ENCODE peak calls at places on chromosomes 7 and 10, in six cellular contexts. T is dermis microvascular lymphatic vessel endothelial cell; N is activated T-helper 2 cell treated with anti-CD3 and anti-CD28 coated beads, Interferon-gamma antibody, Interleukin-2, Interleukin-4, amounts not matched to agents 10 μg/mL and 5 μg/mL and 100 μg/mL, durations not matched to agents 14 hours and 24 hours and 36 hours; Z is H9; V is Daoy; Y is uterus. F is an unnamed sample.

GRCh38 chr7:96084880-96085551 is 236.9 kb downstream of the SLC25A13 start:
- DNase-seq in T (no peak), N (no peak), Z (no peak), V (peak), Y (no peak), F (no peak)

GRCh38 chr7:135706038-135706742 is 21.8 kb downstream of the SLC13A4 start:
- DNase-seq in T (no peak), N (no peak), Z (no peak), V (no peak), Y (no peak), F (no peak)

GRCh38 chr7:111029141-111029572 is 61.8 kb upstream of the LRRN3 start:
- DNase-seq in T (no peak), N (no peak), Z (no peak), V (no peak), Y (no peak), F (no peak)

GRCh38 chr7:19290936-19291335 is 145.7 kb upstream of the FERD3L start:
- DNase-seq in T (no peak), N (no peak), Z (no peak), V (no peak), Y (no peak), F (no peak)

GRCh38 chr7:53214463-53214862 is 179.0 kb downstream of the POM121L12 start:
- DNase-seq in T (no peak), N (no peak), Z (no peak), V (no peak), Y (no peak), F (no peak)

GRCh38 chr10:50511512-50512213 is 112.1 kb downstream of the SGMS1 start:
- DNase-seq in T (no peak), N (no peak), Z (no peak), V (peak), Y (no peak), F (no peak)

GRCh38 chr10:23780331-23780730 is 341.5 kb downstream of the OTUD1 start:
- DNase-seq in T (no peak), N (no peak), Z (no peak), V (no peak), Y (no peak), F (no peak)

GRCh38 chr10:130834170-130834569 is 477.4 kb downstream of the TCERG1L start:
- DNase-seq in T (no peak), N (no peak), Z (no peak), V (no peak), Y (no peak), F (no peak)

GRCh38 chr7:125423444-125424155 is 494.0 kb upstream of the POT1 start:
- DNase-seq in T (no peak), N (no peak), Z (no peak), V (peak), Y (no peak), F (no peak)

GRCh38 chr10:104391150-104391968 is 37.7 kb downstream of the CFAP58 start:
- DNase-seq in T (no peak), N (no peak), Z (no peak), V (peak), Y (no peak), F (no peak)

GRCh38 chr10:109963439-109963838 is 40.1 kb upstream of the XPNPEP1 start:
- DNase-seq in T (no peak), N (no peak), Z (no peak), V (no peak), Y (no peak), F (no peak)

GRCh38 chr10:52779541-52780390 is 7.2 kb upstream of the MBL2 start:
- DNase-seq in T (peak), N (peak), Z (peak), V (peak), Y (no peak), F (no peak)

GRCh38 chr7:134809611-134810010 is 30.2 kb downstream of the CALD1 start:
- DNase-seq in T (no peak), N (no peak), Z (no peak), V (no peak), Y (no peak), F (no peak)

GRCh38 chr10:127945335-127945734 is 38.4 kb downstream of the PTPRE start:
- DNase-seq in T (peak), N (no peak), Z (no peak), V (peak), Y (no peak), F (no peak)

GRCh38 chr7:135210818-135211178 is 528 bp downstream of the WDR91 start:
- DNase-seq in T (peak), N (peak), Z (no peak), V (no peak), Y (no peak), F (no peak)

GRCh38 chr7:1096156-1097119 is 8.5 kb downstream of the GPER1 start:
- DNase-seq in T (no peak), N (no peak), Z (no peak), V (no peak), Y (no peak), F (no peak)

GRCh38 chr10:91681361-91682276 is 48.7 kb upstream of the PPP1R3C start:
- DNase-seq in T (no peak), N (no peak), Z (no peak), V (peak), Y (no peak), F (no peak)

GRCh38 chr10:98269435-98269912 is 1.5 kb upstream of the LOXL4 start:
- DNase-seq in T (peak), N (no peak), Z (peak), V (peak), Y (peak), F (peak)

GRCh38 chr7:151276651-151277590 is 28.4 kb upstream of the SMARCD3 start:
- DNase-seq in T (peak), N (peak), Z (peak), V (peak), Y (peak), F (no peak)

GRCh38 chr7:137266764-137267163 is 76.8 kb downstream of the PTN start:
- DNase-seq in T (no peak), N (no peak), Z (no peak), V (no peak), Y (no peak), F (no peak)

GRCh38 chr10:3481496-3481895 is 303.5 kb downstream of the KLF6 start:
- DNase-seq in T (no peak), N (no peak), Z (no peak), V (no peak), Y (no peak), F (no peak)

GRCh38 chr10:14356921-14357320 is 26.2 kb upstream of the FRMD4A start:
- DNase-seq in T (no peak), N (no peak), Z (no peak), V (peak), Y (no peak), F (no peak)

GRCh38 chr7:29424984-29425309 is 138.7 kb upstream of the PRR15 start:
- DNase-seq in T (no peak), N (no peak), Z (no peak), V (no peak), Y (no peak), F (no peak)

GRCh38 chr7:155729847-155730246 is 82.4 kb downstream of the SHH start:
- DNase-seq in T (peak), N (no peak), Z (no peak), V (no peak), Y (no peak), F (no peak)

GRCh38 chr10:48551796-48552591 is 52.9 kb downstream of the ARHGAP22 start:
- DNase-seq in T (peak), N (no peak), Z (peak), V (peak), Y (no peak), F (peak)

GRCh38 chr7:156380261-156380660 is 260.3 kb upstream of the RNF32 start:
- DNase-seq in T (no peak), N (no peak), Z (no peak), V (no peak), Y (no peak), F (no peak)

GRCh38 chr10:70901276-70901878 is 13.0 kb upstream of the PCBD1 start:
- DNase-seq in T (no peak), N (no peak), Z (no peak), V (no peak), Y (no peak), F (no peak)

GRCh38 chr10:43913676-43914235 is 265.1 kb upstream of the ZNF32 start:
- DNase-seq in T (no peak), N (no peak), Z (no peak), V (no peak), Y (no peak), F (no peak)

GRCh38 chr7:45033931-45034290 is 33.9 kb downstream of the CCM2 start:
- DNase-seq in T (no peak), N (no peak), Z (no peak), V (no peak), Y (no peak), F (no peak)

F was measured in cardiac septum.